ENCODE peak calls at places on chromosomes 16 and 17, in five cellular contexts. One of them, this sample, is unnamed.

GRCh38 chr16:8716592-8716991 is 42.2 kb downstream of the ABAT start:
- DNase-seq in IMR-90: peak
- DNase-seq in GM13976: no peak
- DNase-seq in lower leg skin: no peak
- DNase-seq in Calu3: no peak
- DNase-seq in this sample: no peak

GRCh38 chr17:17447264-17447663 is 29.5 kb upstream of the MED9 start:
- DNase-seq in IMR-90: no peak
- DNase-seq in Calu3: no peak
- DNase-seq in lower leg skin: peak
- DNase-seq in GM13976: no peak
- DNase-seq in this sample: no peak

GRCh38 chr16:21626659-21627277 is 25.6 kb downstream of the IGSF6 start:
- DNase-seq in GM13976: no peak
- DNase-seq in IMR-90: peak
- DNase-seq in Calu3: peak
- DNase-seq in lower leg skin: peak
- DNase-seq in this sample: no peak

GRCh38 chr17:81666092-81666341 is 388 bp downstream of the OXLD1 start:
- DNase-seq in IMR-90: peak
- DNase-seq in Calu3: no peak
- DNase-seq in GM13976: no peak
- DNase-seq in lower leg skin: no peak
- DNase-seq in this sample: no peak

GRCh38 chr16:72221216-72221995 is 49.5 kb upstream of the PMFBP1 start:
- DNase-seq in lower leg skin: no peak
- DNase-seq in GM13976: no peak
- DNase-seq in Calu3: no peak
- DNase-seq in IMR-90: no peak
- DNase-seq in this sample: no peak

GRCh38 chr16:85249830-85250455 is 137.7 kb upstream of the CIBAR2 start:
- DNase-seq in GM13976: no peak
- DNase-seq in IMR-90: no peak
- DNase-seq in Calu3: no peak
- DNase-seq in lower leg skin: no peak
- DNase-seq in this sample: no peak

GRCh38 chr16:11748404-11749254 is 6.0 kb upstream of the TXNDC11 start:
- DNase-seq in lower leg skin: no peak
- DNase-seq in IMR-90: no peak
- DNase-seq in GM13976: no peak
- DNase-seq in Calu3: peak
- DNase-seq in this sample: no peak

GRCh38 chr16:23920899-23921298 is 85.1 kb downstream of the PRKCB start:
- DNase-seq in GM13976: no peak
- DNase-seq in IMR-90: no peak
- DNase-seq in lower leg skin: no peak
- DNase-seq in Calu3: no peak
- DNase-seq in this sample: no peak

GRCh38 chr17:1110844-1111598 is 68.8 kb downstream of the ABR start:
- DNase-seq in IMR-90: peak
- DNase-seq in lower leg skin: no peak
- DNase-seq in GM13976: no peak
- DNase-seq in Calu3: peak
- DNase-seq in this sample: peak

GRCh38 chr17:49029841-49030240 is 32.7 kb downstream of the IGF2BP1 start:
- DNase-seq in lower leg skin: no peak
- DNase-seq in GM13976: no peak
- DNase-seq in Calu3: no peak
- DNase-seq in IMR-90: no peak
- DNase-seq in this sample: no peak

GRCh38 chr17:2594657-2595085 is 1.2 kb downstream of the PAFAH1B1 start:
- DNase-seq in Calu3: no peak
- DNase-seq in lower leg skin: no peak
- DNase-seq in GM13976: peak
- DNase-seq in IMR-90: no peak
- DNase-seq in this sample: no peak

GRCh38 chr16:74768239-74768638 is 6.4 kb downstream of the FA2H start:
- DNase-seq in IMR-90: no peak
- DNase-seq in GM13976: no peak
- DNase-seq in lower leg skin: no peak
- DNase-seq in Calu3: no peak
- DNase-seq in this sample: no peak

GRCh38 chr16:74769791-74770190 is 4.8 kb downstream of the FA2H start:
- DNase-seq in lower leg skin: no peak
- DNase-seq in GM13976: no peak
- DNase-seq in IMR-90: no peak
- DNase-seq in Calu3: no peak
- DNase-seq in this sample: no peak

GRCh38 chr16:74770826-74771526 is 3.6 kb downstream of the FA2H start:
- DNase-seq in GM13976: no peak
- DNase-seq in Calu3: no peak
- DNase-seq in lower leg skin: no peak
- DNase-seq in IMR-90: no peak
- DNase-seq in this sample: no peak

GRCh38 chr16:74767749-74768148 is 6.9 kb downstream of the FA2H start:
- DNase-seq in Calu3: no peak
- DNase-seq in lower leg skin: no peak
- DNase-seq in IMR-90: no peak
- DNase-seq in GM13976: no peak
- DNase-seq in this sample: no peak

DNA sequence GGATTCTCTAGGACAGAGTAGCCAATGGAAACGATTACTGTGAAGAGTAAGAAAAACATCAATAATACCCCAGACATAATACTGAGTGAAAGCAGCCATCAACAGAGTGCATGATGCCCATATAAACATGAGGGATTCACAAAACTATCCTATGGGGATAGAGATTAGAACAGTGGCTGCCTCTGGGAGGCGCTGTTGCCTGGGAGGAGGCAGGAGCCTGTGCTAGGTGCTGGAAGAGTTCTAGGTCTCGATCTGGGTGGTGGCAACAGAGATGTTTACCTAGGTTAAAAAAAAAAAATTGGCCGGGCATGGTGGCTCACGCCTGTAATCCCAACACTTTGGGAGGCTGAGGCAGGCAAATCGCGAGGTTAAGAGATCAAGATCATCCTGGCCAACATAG is 7.9 kb downstream of the FA2H start:
- DNase-seq in lower leg skin: no peak
- DNase-seq in Calu3: no peak
- DNase-seq in GM13976: no peak
- DNase-seq in IMR-90: no peak
- DNase-seq in this sample: no peak
- TF ChIP-seq CTCF in lower leg skin: no peak
- TF ChIP-seq CTCF in Calu3: no peak
- TF ChIP-seq CTCF in GM13976: no peak
- TF ChIP-seq CTCF in IMR-90: no peak
- TF ChIP-seq CTCF in this sample: no peak

GRCh38 chr16:15856901-15857778 is at the start of gene MYH11:
- DNase-seq in Calu3: no peak
- DNase-seq in lower leg skin: no peak
- DNase-seq in GM13976: peak
- DNase-seq in IMR-90: no peak
- DNase-seq in this sample: no peak
- TF ChIP-seq CTCF in Calu3: no peak
- TF ChIP-seq CTCF in lower leg skin: no peak
- TF ChIP-seq CTCF in GM13976: no peak
- TF ChIP-seq CTCF in IMR-90: no peak
- TF ChIP-seq CTCF in this sample: peak

GRCh38 chr17:4741544-4741943 is 1.8 kb upstream of the CXCL16 start:
- DNase-seq in lower leg skin: no peak
- DNase-seq in IMR-90: no peak
- DNase-seq in Calu3: no peak
- DNase-seq in GM13976: no peak
- DNase-seq in this sample: no peak
- TF ChIP-seq CTCF in lower leg skin: no peak
- TF ChIP-seq CTCF in IMR-90: no peak
- TF ChIP-seq CTCF in Calu3: no peak
- TF ChIP-seq CTCF in GM13976: no peak
- TF ChIP-seq CTCF in this sample: no peak

GRCh38 chr16:2455081-2455845 is 4.6 kb upstream of the TEDC2 start:
- DNase-seq in Calu3: no peak
- DNase-seq in IMR-90: no peak
- DNase-seq in GM13976: no peak
- DNase-seq in lower leg skin: no peak
- DNase-seq in this sample: no peak
- TF ChIP-seq CTCF in Calu3: no peak
- TF ChIP-seq CTCF in IMR-90: no peak
- TF ChIP-seq CTCF in GM13976: no peak
- TF ChIP-seq CTCF in lower leg skin: no peak
- TF ChIP-seq CTCF in this sample: no peak

This sample was measured in thoracic aorta.